ENCODE peak calls at places on chromosomes 7 and 10, in eight cellular contexts. G is progenitor cell of endocrine pancreas, C is HuH-7.5, O is GM23248, V is left ventricle myocardium superior, B is fibroblast of the conjunctiva, X is GM04504, E is prostate gland. L is an unnamed sample.

GRCh38 chr10:122157451-122157850 is 113.6 kb upstream of the BTBD16 start:
- DNase-seq in G (no peak), C (no peak), O (no peak), V (no peak), B (no peak), X (no peak), E (no peak), L (no peak)

GRCh38 chr10:18880530-18880929 is 168.1 kb upstream of the MALRD1 start:
- DNase-seq in G (no peak), C (peak; percentile 10), O (no peak), V (no peak), B (no peak), X (no peak), E (no peak), L (no peak)

GRCh38 chr10:44478040-44478439 is 93.1 kb upstream of the CXCL12 start:
- DNase-seq in G (no peak), C (no peak), O (peak; percentile 86), V (no peak), B (no peak), X (no peak), E (no peak), L (peak; percentile 17)

GRCh38 chr7:54253036-54253373 is 289.2 kb upstream of the VSTM2A start:
- DNase-seq in G (no peak), C (no peak), O (no peak), V (no peak), B (no peak), X (no peak), E (no peak), L (no peak)

GRCh38 chr7:77242068-77242467 is 42.4 kb upstream of the FGL2 start:
- DNase-seq in G (no peak), C (no peak), O (no peak), V (peak; percentile 41), B (no peak), X (no peak), E (no peak), L (no peak)

GRCh38 chr7:15905251-15906040 is 219.0 kb upstream of the MEOX2 start:
- DNase-seq in G (no peak), C (no peak), O (no peak), V (no peak), B (no peak), X (no peak), E (no peak), L (no peak)

GRCh38 chr10:88127266-88127665 is 263.8 kb downstream of the PTEN start:
- DNase-seq in G (no peak), C (no peak), O (no peak), V (no peak), B (no peak), X (no peak), E (no peak), L (no peak)

GRCh38 chr7:134813668-134814067 is 34.2 kb downstream of the CALD1 start:
- DNase-seq in G (no peak), C (no peak), O (peak; percentile 60), V (no peak), B (no peak), X (no peak), E (no peak), L (peak; percentile 94)

GRCh38 chr7:22543169-22543568 is 43.2 kb upstream of the STEAP1B start:
- DNase-seq in G (no peak), C (no peak), O (no peak), V (no peak), B (no peak), X (no peak), E (no peak), L (no peak)

GRCh38 chr7:76354981-76355730 is 3.6 kb downstream of the YWHAG start:
- DNase-seq in G (no peak), C (no peak), O (no peak), V (no peak), B (no peak), X (no peak), E (no peak), L (no peak)

GRCh38 chr7:126780993-126781392 is 471.7 kb downstream of the GRM8 start:
- DNase-seq in G (no peak), C (no peak), O (no peak), V (no peak), B (no peak), X (no peak), E (no peak), L (no peak)

GRCh38 chr7:140541513-140542192 is 62.3 kb upstream of the MKRN1 start:
- DNase-seq in G (peak; percentile 48), C (peak; percentile 34), O (peak; percentile 94), V (peak; percentile 76), B (peak; percentile 88), X (peak; percentile 79), E (peak; percentile 28), L (peak; percentile 89)

GRCh38 chr7:43508434-43508833 is 74.5 kb upstream of the STK17A start:
- DNase-seq in G (no peak), C (no peak), O (no peak), V (no peak), B (no peak), X (no peak), E (no peak), L (no peak)

GRCh38 chr7:122622682-122623081 is 76.2 kb downstream of the RNF133 start:
- DNase-seq in G (no peak), C (no peak), O (no peak), V (no peak), B (no peak), X (no peak), E (no peak), L (no peak)

GRCh38 chr10:84156768-84157167 is 16.8 kb upstream of the GPR15LG start:
- DNase-seq in G (no peak), C (no peak), O (peak; percentile 7), V (no peak), B (no peak), X (no peak), E (no peak), L (peak; percentile 6)

GRCh38 chr10:3911713-3912442 is 126.9 kb upstream of the KLF6 start:
- DNase-seq in G (no peak), C (no peak), O (peak; percentile 67), V (no peak), B (no peak), X (no peak), E (peak; percentile 67), L (no peak)

GRCh38 chr10:121774813-121775212 is 153.0 kb downstream of the ATE1 start:
- DNase-seq in G (no peak), C (no peak), O (peak; percentile 20), V (no peak), B (no peak), X (no peak), E (no peak), L (peak; percentile 82)

GRCh38 chr10:71366710-71367109 is 30.0 kb upstream of the CDH23 start:
- DNase-seq in G (no peak), C (no peak), O (peak; percentile 26), V (no peak), B (no peak), X (no peak), E (no peak), L (no peak)

GRCh38 chr7:36614954-36615353 is 109.3 kb downstream of the AOAH start:
- DNase-seq in G (no peak), C (no peak), O (no peak), V (no peak), B (no peak), X (no peak), E (no peak), L (no peak)

GRCh38 chr10:43322769-43323168 is 48.7 kb upstream of the FXYD4 start:
- DNase-seq in G (peak; percentile 94), C (no peak), O (peak; percentile 50), V (peak; percentile 92), B (peak; percentile 64), X (no peak), E (peak; percentile 86), L (peak; percentile 85)

GRCh38 chr10:126646101-126646500 is 24.4 kb downstream of the C10orf90 start:
- DNase-seq in G (no peak), C (no peak), O (peak; percentile 57), V (no peak), B (no peak), X (no peak), E (no peak), L (peak; percentile 31)

GRCh38 chr7:8908889-8909288 is 475.5 kb downstream of the NXPH1 start:
- DNase-seq in G (no peak), C (no peak), O (no peak), V (no peak), B (no peak), X (no peak), E (no peak), L (no peak)

GRCh38 chr7:157579425-157579824 is 242.6 kb downstream of the DNAJB6 start:
- DNase-seq in G (no peak), C (no peak), O (no peak), V (no peak), B (no peak), X (no peak), E (no peak), L (no peak)

GRCh38 chr10:102101152-102101551 is 19.0 kb downstream of the LDB1 start:
- DNase-seq in G (no peak), C (no peak), O (no peak), V (no peak), B (no peak), X (no peak), E (no peak), L (no peak)

GRCh38 chr10:124903119-124903518 is 38.8 kb upstream of the ZRANB1 start:
- DNase-seq in G (no peak), C (no peak), O (no peak), V (no peak), B (no peak), X (no peak), E (no peak), L (no peak)

GRCh38 chr10:73899401-73899780 is 11.5 kb upstream of the PLAU start:
- DNase-seq in G (no peak), C (no peak), O (peak; percentile 96), V (no peak), B (no peak), X (peak; percentile 77), E (no peak), L (peak; percentile 92)

GRCh38 chr10:59606551-59606961 is 103.1 kb downstream of the SLC16A9 start:
- DNase-seq in G (no peak), C (no peak), O (peak; percentile 60), V (no peak), B (peak; percentile 10), X (no peak), E (no peak), L (peak; percentile 52)

GRCh38 chr10:129758591-129759021 is 205.5 kb downstream of the EBF3 start:
- DNase-seq in G (no peak), C (no peak), O (no peak), V (no peak), B (no peak), X (no peak), E (peak; percentile 2), L (no peak)

GRCh38 chr10:132554991-132555647 is 17.5 kb downstream of the INPP5A start:
- DNase-seq in G (no peak), C (no peak), O (no peak), V (peak; percentile 69), B (no peak), X (no peak), E (no peak), L (no peak)